ENCODE peak calls at places on chromosomes 16 and 17, in eight cellular contexts. One of them, this sample, is unnamed.

GRCh38 chr16:53094013-53094630 is 39.3 kb downstream of the CHD9 start:
- DNase-seq in ELF-1: peak; percentile 38
- DNase-seq in globus pallidus: peak; percentile 51
- DNase-seq in glomerular endothelial cell: no peak
- DNase-seq in iris pigment epithelial cell: peak; percentile 29
- DNase-seq in HFFc6: no peak
- DNase-seq in NCI-H1092 treated with DMSO at 0.1 percent for 48 hours: peak; percentile 46
- DNase-seq in PC-9: peak; percentile 70
- DNase-seq in this sample: peak; percentile 53

GRCh38 chr17:60134396-60135159 is 15.2 kb upstream of the CA4 start:
- DNase-seq in ELF-1: no peak
- DNase-seq in globus pallidus: no peak
- DNase-seq in glomerular endothelial cell: no peak
- DNase-seq in iris pigment epithelial cell: peak; percentile 70
- DNase-seq in HFFc6: peak; percentile 45
- DNase-seq in NCI-H1092 treated with DMSO at 0.1 percent for 48 hours: peak; percentile 34
- DNase-seq in PC-9: no peak
- DNase-seq in this sample: no peak

GRCh38 chr16:19046062-19046461 is 21.4 kb upstream of the COQ7 start:
- DNase-seq in ELF-1: no peak
- DNase-seq in globus pallidus: no peak
- DNase-seq in glomerular endothelial cell: no peak
- DNase-seq in iris pigment epithelial cell: no peak
- DNase-seq in HFFc6: no peak
- DNase-seq in NCI-H1092 treated with DMSO at 0.1 percent for 48 hours: no peak
- DNase-seq in PC-9: no peak
- DNase-seq in this sample: no peak

GRCh38 chr16:12613131-12613991 is 190.3 kb downstream of the CPPED1 start:
- DNase-seq in ELF-1: peak; percentile 34
- DNase-seq in globus pallidus: no peak
- DNase-seq in glomerular endothelial cell: no peak
- DNase-seq in iris pigment epithelial cell: peak; percentile 47
- DNase-seq in HFFc6: peak; percentile 70
- DNase-seq in NCI-H1092 treated with DMSO at 0.1 percent for 48 hours: no peak
- DNase-seq in PC-9: peak; percentile 89
- DNase-seq in this sample: peak; percentile 87

GRCh38 chr16:75011634-75012307 is 12.9 kb downstream of the ZNRF1 start:
- DNase-seq in ELF-1: no peak
- DNase-seq in globus pallidus: no peak
- DNase-seq in glomerular endothelial cell: no peak
- DNase-seq in iris pigment epithelial cell: peak; percentile 94
- DNase-seq in HFFc6: peak; percentile 78
- DNase-seq in NCI-H1092 treated with DMSO at 0.1 percent for 48 hours: no peak
- DNase-seq in PC-9: peak; percentile 59
- DNase-seq in this sample: no peak

GRCh38 chr17:75370288-75370687 is 35.2 kb downstream of the GRB2 start:
- DNase-seq in ELF-1: no peak
- DNase-seq in globus pallidus: peak; percentile 68
- DNase-seq in glomerular endothelial cell: no peak
- DNase-seq in iris pigment epithelial cell: no peak
- DNase-seq in HFFc6: no peak
- DNase-seq in NCI-H1092 treated with DMSO at 0.1 percent for 48 hours: no peak
- DNase-seq in PC-9: no peak
- DNase-seq in this sample: no peak

GRCh38 chr17:54544239-54544638 is 356.4 kb upstream of the TOM1L1 start:
- DNase-seq in ELF-1: peak; percentile 71
- DNase-seq in globus pallidus: no peak
- DNase-seq in glomerular endothelial cell: no peak
- DNase-seq in iris pigment epithelial cell: no peak
- DNase-seq in HFFc6: no peak
- DNase-seq in NCI-H1092 treated with DMSO at 0.1 percent for 48 hours: no peak
- DNase-seq in PC-9: no peak
- DNase-seq in this sample: peak; percentile 71

GRCh38 chr17:82439829-82440365 is 10.7 kb downstream of the CYBC1 start:
- DNase-seq in ELF-1: no peak
- DNase-seq in globus pallidus: no peak
- DNase-seq in glomerular endothelial cell: no peak
- DNase-seq in iris pigment epithelial cell: no peak
- DNase-seq in HFFc6: no peak
- DNase-seq in NCI-H1092 treated with DMSO at 0.1 percent for 48 hours: no peak
- DNase-seq in PC-9: no peak
- DNase-seq in this sample: no peak

GRCh38 chr17:59620518-59621259 is 994 bp downstream of the CLTC start:
- DNase-seq in ELF-1: peak; percentile 67
- DNase-seq in globus pallidus: peak; percentile 35
- DNase-seq in glomerular endothelial cell: no peak
- DNase-seq in iris pigment epithelial cell: peak; percentile 27
- DNase-seq in HFFc6: peak; percentile 24
- DNase-seq in NCI-H1092 treated with DMSO at 0.1 percent for 48 hours: peak; percentile 15
- DNase-seq in PC-9: peak; percentile 40
- DNase-seq in this sample: peak; percentile 89

GRCh38 chr16:85309656-85310587 is 197.7 kb upstream of the CIBAR2 start:
- DNase-seq in ELF-1: no peak
- DNase-seq in globus pallidus: peak; percentile 95
- DNase-seq in glomerular endothelial cell: no peak
- DNase-seq in iris pigment epithelial cell: no peak
- DNase-seq in HFFc6: no peak
- DNase-seq in NCI-H1092 treated with DMSO at 0.1 percent for 48 hours: peak; percentile 64
- DNase-seq in PC-9: no peak
- DNase-seq in this sample: no peak

GRCh38 chr16:10408824-10409381 is 23.0 kb downstream of the ATF7IP2 start:
- DNase-seq in ELF-1: no peak
- DNase-seq in globus pallidus: no peak
- DNase-seq in glomerular endothelial cell: no peak
- DNase-seq in iris pigment epithelial cell: peak; percentile 37
- DNase-seq in HFFc6: no peak
- DNase-seq in NCI-H1092 treated with DMSO at 0.1 percent for 48 hours: no peak
- DNase-seq in PC-9: no peak
- DNase-seq in this sample: no peak

GRCh38 chr17:48102700-48103378 is 1.6 kb upstream of the CBX1 start:
- DNase-seq in ELF-1: no peak
- DNase-seq in globus pallidus: no peak
- DNase-seq in glomerular endothelial cell: no peak
- DNase-seq in iris pigment epithelial cell: no peak
- DNase-seq in HFFc6: no peak
- DNase-seq in NCI-H1092 treated with DMSO at 0.1 percent for 48 hours: no peak
- DNase-seq in PC-9: no peak
- DNase-seq in this sample: no peak

GRCh38 chr17:56593073-56593740 is at the start of gene NOG:
- DNase-seq in ELF-1: no peak
- DNase-seq in globus pallidus: peak; percentile 53
- DNase-seq in glomerular endothelial cell: no peak
- DNase-seq in iris pigment epithelial cell: peak; percentile 63
- DNase-seq in HFFc6: peak; percentile 65
- DNase-seq in NCI-H1092 treated with DMSO at 0.1 percent for 48 hours: peak; percentile 56
- DNase-seq in PC-9: peak; percentile 67
- DNase-seq in this sample: peak; percentile 92

GRCh38 chr17:66964930-66965800 is 658 bp downstream of the CACNG4 start:
- DNase-seq in ELF-1: peak; percentile 39
- DNase-seq in globus pallidus: no peak
- DNase-seq in glomerular endothelial cell: no peak
- DNase-seq in iris pigment epithelial cell: no peak
- DNase-seq in HFFc6: no peak
- DNase-seq in NCI-H1092 treated with DMSO at 0.1 percent for 48 hours: peak; percentile 60
- DNase-seq in PC-9: peak; percentile 64
- DNase-seq in this sample: peak; percentile 93

GRCh38 chr16:14345512-14346115 is 274.5 kb downstream of the MRTFB start:
- DNase-seq in ELF-1: no peak
- DNase-seq in globus pallidus: no peak
- DNase-seq in glomerular endothelial cell: no peak
- DNase-seq in iris pigment epithelial cell: no peak
- DNase-seq in HFFc6: no peak
- DNase-seq in NCI-H1092 treated with DMSO at 0.1 percent for 48 hours: no peak
- DNase-seq in PC-9: no peak
- DNase-seq in this sample: no peak

GRCh38 chr16:12766853-12767252 is 36.8 kb downstream of the CPPED1 start:
- DNase-seq in ELF-1: no peak
- DNase-seq in globus pallidus: no peak
- DNase-seq in glomerular endothelial cell: no peak
- DNase-seq in iris pigment epithelial cell: no peak
- DNase-seq in HFFc6: no peak
- DNase-seq in NCI-H1092 treated with DMSO at 0.1 percent for 48 hours: no peak
- DNase-seq in PC-9: no peak
- DNase-seq in this sample: no peak

GRCh38 chr16:3458278-3458851 is 14.9 kb downstream of the NAA60 start:
- DNase-seq in ELF-1: peak; percentile 70
- DNase-seq in globus pallidus: no peak
- DNase-seq in glomerular endothelial cell: no peak
- DNase-seq in iris pigment epithelial cell: peak; percentile 59
- DNase-seq in HFFc6: peak; percentile 32
- DNase-seq in NCI-H1092 treated with DMSO at 0.1 percent for 48 hours: no peak
- DNase-seq in PC-9: peak; percentile 33
- DNase-seq in this sample: peak; percentile 74

GRCh38 chr16:69327585-69328310 is 2.6 kb downstream of the PDF start:
- DNase-seq in ELF-1: no peak
- DNase-seq in globus pallidus: no peak
- DNase-seq in glomerular endothelial cell: no peak
- DNase-seq in iris pigment epithelial cell: no peak
- DNase-seq in HFFc6: no peak
- DNase-seq in NCI-H1092 treated with DMSO at 0.1 percent for 48 hours: no peak
- DNase-seq in PC-9: no peak
- DNase-seq in this sample: no peak

GRCh38 chr17:2237960-2238359 is 65.6 kb downstream of the SMG6 start:
- DNase-seq in ELF-1: no peak
- DNase-seq in globus pallidus: no peak
- DNase-seq in glomerular endothelial cell: no peak
- DNase-seq in iris pigment epithelial cell: no peak
- DNase-seq in HFFc6: no peak
- DNase-seq in NCI-H1092 treated with DMSO at 0.1 percent for 48 hours: no peak
- DNase-seq in PC-9: no peak
- DNase-seq in this sample: no peak

GRCh38 chr17:73338050-73338491 is 26.3 kb upstream of the CDC42EP4 start:
- DNase-seq in ELF-1: no peak
- DNase-seq in globus pallidus: no peak
- DNase-seq in glomerular endothelial cell: no peak
- DNase-seq in iris pigment epithelial cell: peak; percentile 36
- DNase-seq in HFFc6: no peak
- DNase-seq in NCI-H1092 treated with DMSO at 0.1 percent for 48 hours: no peak
- DNase-seq in PC-9: no peak
- DNase-seq in this sample: no peak

GRCh38 chr17:41773190-41773588 is 13.3 kb downstream of the JUP start:
- DNase-seq in ELF-1: peak; percentile 89
- DNase-seq in globus pallidus: no peak
- DNase-seq in glomerular endothelial cell: no peak
- DNase-seq in iris pigment epithelial cell: peak; percentile 88
- DNase-seq in HFFc6: peak; percentile 81
- DNase-seq in NCI-H1092 treated with DMSO at 0.1 percent for 48 hours: peak; percentile 11
- DNase-seq in PC-9: peak; percentile 91
- DNase-seq in this sample: peak; percentile 99

GRCh38 chr17:1873418-1873817 is 43.6 kb downstream of the RPA1 start:
- DNase-seq in ELF-1: no peak
- DNase-seq in globus pallidus: no peak
- DNase-seq in glomerular endothelial cell: no peak
- DNase-seq in iris pigment epithelial cell: no peak
- DNase-seq in HFFc6: no peak
- DNase-seq in NCI-H1092 treated with DMSO at 0.1 percent for 48 hours: no peak
- DNase-seq in PC-9: no peak
- DNase-seq in this sample: no peak

GRCh38 chr17:79729761-79730160 is 982 bp upstream of the ENPP7 start:
- DNase-seq in ELF-1: no peak
- DNase-seq in globus pallidus: no peak
- DNase-seq in glomerular endothelial cell: no peak
- DNase-seq in iris pigment epithelial cell: no peak
- DNase-seq in HFFc6: no peak
- DNase-seq in NCI-H1092 treated with DMSO at 0.1 percent for 48 hours: no peak
- DNase-seq in PC-9: no peak
- DNase-seq in this sample: no peak

GRCh38 chr17:81681672-81682071 is 1.9 kb downstream of the ARL16 start:
- DNase-seq in ELF-1: no peak
- DNase-seq in globus pallidus: no peak
- DNase-seq in glomerular endothelial cell: no peak
- DNase-seq in iris pigment epithelial cell: no peak
- DNase-seq in HFFc6: no peak
- DNase-seq in NCI-H1092 treated with DMSO at 0.1 percent for 48 hours: peak; percentile 80
- DNase-seq in PC-9: no peak
- DNase-seq in this sample: no peak

GRCh38 chr16:70422543-70422942 is 16.4 kb downstream of the ST3GAL2 start:
- DNase-seq in ELF-1: no peak
- DNase-seq in globus pallidus: no peak
- DNase-seq in glomerular endothelial cell: no peak
- DNase-seq in iris pigment epithelial cell: no peak
- DNase-seq in HFFc6: no peak
- DNase-seq in NCI-H1092 treated with DMSO at 0.1 percent for 48 hours: no peak
- DNase-seq in PC-9: no peak
- DNase-seq in this sample: no peak

GRCh38 chr17:43917348-43918025 is 10.2 kb upstream of the MPP2 start:
- DNase-seq in ELF-1: peak; percentile 83
- DNase-seq in globus pallidus: peak; percentile 33
- DNase-seq in glomerular endothelial cell: no peak
- DNase-seq in iris pigment epithelial cell: peak; percentile 28
- DNase-seq in HFFc6: no peak
- DNase-seq in NCI-H1092 treated with DMSO at 0.1 percent for 48 hours: peak; percentile 23
- DNase-seq in PC-9: no peak
- DNase-seq in this sample: peak; percentile 76

GRCh38 chr17:80790981-80791742 is 200.5 kb upstream of the CHMP6 start:
- DNase-seq in ELF-1: no peak
- DNase-seq in globus pallidus: no peak
- DNase-seq in glomerular endothelial cell: no peak
- DNase-seq in iris pigment epithelial cell: peak; percentile 21
- DNase-seq in HFFc6: no peak
- DNase-seq in NCI-H1092 treated with DMSO at 0.1 percent for 48 hours: no peak
- DNase-seq in PC-9: no peak
- DNase-seq in this sample: no peak

GRCh38 chr16:81515721-81516120 is 71.1 kb downstream of the CMIP start:
- DNase-seq in ELF-1: no peak
- DNase-seq in globus pallidus: no peak
- DNase-seq in glomerular endothelial cell: no peak
- DNase-seq in iris pigment epithelial cell: no peak
- DNase-seq in HFFc6: no peak
- DNase-seq in NCI-H1092 treated with DMSO at 0.1 percent for 48 hours: peak; percentile 35
- DNase-seq in PC-9: no peak
- DNase-seq in this sample: no peak

GRCh38 chr17:76700627-76701470 is 9.9 kb downstream of the MXRA7 start:
- DNase-seq in ELF-1: peak; percentile 78
- DNase-seq in globus pallidus: no peak
- DNase-seq in glomerular endothelial cell: no peak
- DNase-seq in iris pigment epithelial cell: peak; percentile 92
- DNase-seq in HFFc6: peak; percentile 81
- DNase-seq in NCI-H1092 treated with DMSO at 0.1 percent for 48 hours: no peak
- DNase-seq in PC-9: no peak
- DNase-seq in this sample: peak; percentile 94

GRCh38 chr17:27332485-27333409 is 38.8 kb downstream of the WSB1 start:
- DNase-seq in ELF-1: peak; percentile 99
- DNase-seq in globus pallidus: peak; percentile 98
- DNase-seq in glomerular endothelial cell: no peak
- DNase-seq in iris pigment epithelial cell: peak; percentile 98
- DNase-seq in HFFc6: peak; percentile 97
- DNase-seq in NCI-H1092 treated with DMSO at 0.1 percent for 48 hours: peak; percentile 89
- DNase-seq in PC-9: peak; percentile 98
- DNase-seq in this sample: peak; percentile 100

GRCh38 chr16:88420496-88420895 is 32.6 kb upstream of the ZFPM1 start:
- DNase-seq in ELF-1: no peak
- DNase-seq in globus pallidus: no peak
- DNase-seq in glomerular endothelial cell: no peak
- DNase-seq in iris pigment epithelial cell: no peak
- DNase-seq in HFFc6: no peak
- DNase-seq in NCI-H1092 treated with DMSO at 0.1 percent for 48 hours: no peak
- DNase-seq in PC-9: no peak
- DNase-seq in this sample: no peak

This sample was measured in islet precursor cell.